ENCODE peak calls at places on chromosomes 16 and 17, in four cellular contexts. O, T, N and A are unnamed samples.

GRCh38 chr16:68668266-68668665 is 23.2 kb downstream of the CDH3 start:
- DNase-seq in O (no peak), T (no peak), N (no peak), A (no peak)

GRCh38 chr16:50711040-50711439 is 17.6 kb downstream of the NOD2 start:
- DNase-seq in T (no peak), O (no peak), N (no peak), A (no peak)

GRCh38 chr16:58605562-58605961 is 24.1 kb downstream of the CNOT1 start:
- DNase-seq in T (no peak), O (no peak), N (no peak), A (no peak)

GRCh38 chr16:68490358-68490757 is 42.0 kb upstream of the SMPD3 start:
- DNase-seq in N (no peak), O (no peak), T (no peak), A (no peak)

GRCh38 chr17:33125552-33125950 is 133.9 kb downstream of the SPACA3 start:
- DNase-seq in N (no peak), O (no peak), T (no peak), A (no peak)

GRCh38 chr17:56595831-56596740 is 2.6 kb downstream of the NOG start:
- DNase-seq in N (no peak), O (no peak), T (peak; percentile 66), A (no peak)

GRCh38 chr16:1487395-1488053 is 1.2 kb downstream of the PTX4 start:
- DNase-seq in T (no peak), N (no peak), O (no peak), A (no peak)

GRCh38 chr17:8821446-8822105 is 22.4 kb upstream of the MFSD6L start:
- DNase-seq in O (no peak), N (no peak), T (peak; percentile 29), A (no peak)

GRCh38 chr16:69311533-69312388 is 611 bp downstream of the VPS4A start:
- DNase-seq in T (no peak), N (no peak), O (peak; percentile 46), A (no peak)

GRCh38 chr17:81927145-81927652 is 336 bp downstream of the MAFG start:
- DNase-seq in N (no peak), T (peak; percentile 59), O (no peak), A (no peak)

GRCh38 chr17:1298616-1299015 is 19.2 kb downstream of the TRARG1 start:
- DNase-seq in T (peak; percentile 64), N (no peak), O (no peak), A (no peak)

GRCh38 chr17:65559802-65560627 is 1.4 kb downstream of the AXIN2 start:
- DNase-seq in O (peak; percentile 39), T (peak; percentile 62), N (no peak), A (no peak)

GRCh38 chr16:65500007-65500406 is 378.1 kb upstream of the CDH11 start:
- DNase-seq in T (no peak), O (no peak), N (no peak), A (no peak)

GRCh38 chr17:7403043-7403901 is 625 bp downstream of the TMEM256 start:
- DNase-seq in T (no peak), O (peak; percentile 72), N (peak; percentile 74), A (no peak)

GRCh38 chr16:49459953-49460735 is 86.5 kb downstream of the C16orf78 start:
- DNase-seq in T (peak; percentile 31), O (no peak), N (peak; percentile 1), A (no peak)

GRCh38 chr16:88376835-88377726 is 5.7 kb upstream of the ZNF469 start:
- DNase-seq in N (no peak), T (no peak), O (no peak), A (peak; percentile 29)

GRCh38 chr16:78748471-78748929 is 649.0 kb downstream of the WWOX start:
- DNase-seq in T (no peak), N (no peak), O (no peak), A (no peak)

GRCh38 chr16:78750611-78751010 is 651.2 kb downstream of the WWOX start:
- DNase-seq in N (no peak), T (no peak), O (no peak), A (no peak)

GRCh38 chr16:78746718-78747117 is 647.3 kb downstream of the WWOX start:
- DNase-seq in O (no peak), T (no peak), N (no peak), A (no peak)

GRCh38 chr16:78751601-78752000 is 652.1 kb downstream of the WWOX start:
- DNase-seq in N (no peak), T (no peak), O (no peak), A (no peak)

GRCh38 chr16:78749745-78750268 is 650.4 kb downstream of the WWOX start:
- DNase-seq in N (no peak), T (no peak), O (no peak), A (no peak)
- H3K4me3 ChIP-seq in N (no peak overlapping the region), T (no peak overlapping the region), O (no peak overlapping the region), A (no peak overlapping the region)

GRCh38 chr17:77727216-77727615 is 231.3 kb upstream of the TNRC6C start:
- DNase-seq in N (no peak), T (peak; percentile 29), O (no peak), A (no peak)

GRCh38 chr17:77729587-77729986 is 228.9 kb upstream of the TNRC6C start:
- DNase-seq in O (no peak), N (no peak), T (no peak), A (no peak)

GRCh38 chr17:77726549-77726957 is 231.9 kb upstream of the TNRC6C start:
- DNase-seq in N (no peak), T (peak; percentile 38), O (no peak), A (no peak)

GRCh38 chr17:77728871-77729270 is 229.6 kb upstream of the TNRC6C start:
- DNase-seq in O (no peak), T (no peak), N (no peak), A (no peak)

GRCh38 chr17:77728022-77728671 is 230.4 kb upstream of the TNRC6C start:
- DNase-seq in O (no peak), T (peak; percentile 42), N (peak; percentile 73), A (peak; percentile 52)
- TF ChIP-seq CTCF in O (no peak), T (no peak), N (peak; percentile 26), A (peak; percentile 26)

GRCh38 chr16:80802129-80802528 is 2.3 kb downstream of the CDYL2 start:
- DNase-seq in N (no peak), O (no peak), T (no peak), A (no peak)

GRCh38 chr16:80804451-80805383 is at the start of gene CDYL2:
- DNase-seq in T (peak; percentile 69), N (no peak), O (peak; percentile 61), A (no peak)

GRCh38 chr16:80802902-80803301 is 1.5 kb downstream of the CDYL2 start:
- DNase-seq in T (no peak), N (no peak), O (no peak), A (no peak)

GRCh38 chr16:80803341-80804060 is 897 bp downstream of the CDYL2 start:
- DNase-seq in T (peak; percentile 60), O (peak; percentile 47), N (no peak), A (no peak)

DNA sequence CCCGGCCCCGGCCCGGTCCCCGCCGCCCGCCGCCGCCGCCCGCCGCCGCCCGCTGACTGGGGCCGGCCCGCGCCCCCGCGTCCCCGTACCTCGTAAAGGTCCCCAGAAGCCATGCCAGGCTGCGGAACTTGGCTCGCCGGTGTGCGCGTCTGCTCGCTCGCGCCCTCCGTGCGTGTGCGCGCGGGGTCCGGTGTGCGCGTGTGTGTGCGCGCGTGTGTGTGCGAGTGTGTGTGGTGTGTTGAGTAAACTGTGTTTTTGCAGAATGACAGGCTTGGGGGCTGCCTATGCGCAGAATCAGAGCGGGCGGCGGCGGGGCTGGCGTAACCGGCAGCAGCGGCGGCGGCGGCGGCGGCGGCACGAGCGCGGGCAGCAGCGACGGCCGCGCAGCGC is 342 bp downstream of the CDYL2 start:
- DNase-seq in T (peak; percentile 74), O (peak; percentile 66), N (peak; percentile 34), A (peak; percentile 31)
- H3K4me3 ChIP-seq in T (no peak overlapping the region), O (peak overlapping the region; percentile 38), N (peak overlapping the region; percentile 66), A (peak overlapping the region; percentile 58)

GRCh38 chr16:70438983-70439862 is at the start of gene ST3GAL2:
- DNase-seq in O (peak; percentile 93), N (peak; percentile 95), T (peak; percentile 97), A (peak; percentile 85)
- TF ChIP-seq CTCF in O (no peak), N (no peak), T (no peak), A (no peak)

GRCh38 chr17:48568499-48569259 is 9.5 kb downstream of the HOXB4 start:
- DNase-seq in N (no peak), T (no peak), O (no peak), A (no peak)
- H3K4me3 ChIP-seq in N (no peak overlapping the region), T (no peak overlapping the region), O (no peak overlapping the region), A (peak overlapping the region; percentile 26)